ENCODE peak calls at places on chromosomes 1 and 21, in six cellular contexts. N is cardiac muscle cell; K is uterus; I is CD4-positive, alpha-beta memory T cell; E is HepG2; R is trophoblast cell. C is an unnamed sample.
A peak's percentile ranks its signal among the peaks of the same experiment; 100 is the strongest.

GRCh38 chr1:224317383-224318045 is 12.5 kb downstream of the NVL start:
- DNase-seq in N (no peak), K (no peak), I (no peak), E (no peak), R (no peak), C (no peak)

GRCh38 chr1:109392037-109392787 is 5.5 kb downstream of the SORT1 start:
- DNase-seq in N (no peak), K (no peak), I (no peak), E (no peak), R (no peak), C (no peak)

GRCh38 chr1:221637641-221638041 is 104.2 kb downstream of the DUSP10 start:
- DNase-seq in N (peak; percentile 12), K (no peak), I (no peak), E (no peak), R (no peak), C (no peak)

GRCh38 chr1:164914208-164914607 is 355.2 kb downstream of the PBX1 start:
- DNase-seq in N (peak; percentile 87), K (no peak), I (no peak), E (no peak), R (no peak), C (peak; percentile 25)

GRCh38 chr1:40769815-40770214 is 13.8 kb upstream of the KCNQ4 start:
- DNase-seq in N (no peak), K (no peak), I (no peak), E (no peak), R (no peak), C (no peak)

GRCh38 chr21:14900058-14900457 is 164.7 kb downstream of the NRIP1 start:
- DNase-seq in N (no peak), K (no peak), I (no peak), E (no peak), R (no peak), C (no peak)

GRCh38 chr1:41861509-41862410 is 57.0 kb downstream of the HIVEP3 start:
- DNase-seq in N (no peak), K (peak; percentile 26), I (no peak), E (no peak), R (peak; percentile 79), C (no peak)

GRCh38 chr1:30085814-30086770 is 637.3 kb downstream of the MATN1 start:
- DNase-seq in N (peak; percentile 60), K (peak; percentile 51), I (no peak), E (peak; percentile 8), R (no peak), C (no peak)

GRCh38 chr21:16427587-16428087 is 697.9 kb downstream of the USP25 start:
- DNase-seq in N (no peak), K (no peak), I (no peak), E (no peak), R (no peak), C (no peak)

GRCh38 chr1:184158911-184159701 is 107.6 kb downstream of the TSEN15 start:
- DNase-seq in N (no peak), K (no peak), I (no peak), E (no peak), R (peak; percentile 9), C (no peak)

GRCh38 chr1:21238141-21238800 is 52.0 kb downstream of the ECE1 start:
- DNase-seq in N (no peak), K (no peak), I (no peak), E (no peak), R (peak; percentile 99), C (no peak)

GRCh38 chr1:228270032-228270431 is 62.2 kb downstream of the OBSCN start:
- DNase-seq in N (peak; percentile 73), K (no peak), I (no peak), E (no peak), R (no peak), C (no peak)

GRCh38 chr1:47738560-47739182 is 258.5 kb downstream of the TRABD2B start:
- DNase-seq in N (peak; percentile 78), K (peak; percentile 37), I (no peak), E (peak; percentile 35), R (peak; percentile 15), C (peak; percentile 45)

GRCh38 chr1:1597275-1597930 is 2.5 kb downstream of the FNDC10 start:
- DNase-seq in N (no peak), K (no peak), I (no peak), E (no peak), R (no peak), C (no peak)

GRCh38 chr1:108521990-108522393 is 37.9 kb upstream of the EEIG2 start:
- DNase-seq in N (peak; percentile 75), K (no peak), I (no peak), E (no peak), R (no peak), C (no peak)

GRCh38 chr1:46342084-46342656 is 1.6 kb downstream of the NSUN4 start:
- DNase-seq in N (peak; percentile 42), K (no peak), I (no peak), E (no peak), R (no peak), C (no peak)

GRCh38 chr1:67493148-67493547 is 62.9 kb upstream of the SERBP1 start:
- DNase-seq in N (no peak), K (no peak), I (no peak), E (no peak), R (no peak), C (no peak)

GRCh38 chr1:94031154-94031553 is 89.8 kb downstream of the ABCA4 start:
- DNase-seq in N (no peak), K (no peak), I (no peak), E (peak; percentile 70), R (no peak), C (no peak)

GRCh38 chr1:156263288-156263655 is 15.4 kb upstream of the PAQR6 start:
- DNase-seq in N (no peak), K (no peak), I (no peak), E (no peak), R (no peak), C (no peak)
- H3K27ac ChIP-seq in N (no peak overlapping the region), K (no peak overlapping the region), I (no peak overlapping the region), E (no peak overlapping the region), R (no peak overlapping the region), C (no peak overlapping the region)

DNA sequence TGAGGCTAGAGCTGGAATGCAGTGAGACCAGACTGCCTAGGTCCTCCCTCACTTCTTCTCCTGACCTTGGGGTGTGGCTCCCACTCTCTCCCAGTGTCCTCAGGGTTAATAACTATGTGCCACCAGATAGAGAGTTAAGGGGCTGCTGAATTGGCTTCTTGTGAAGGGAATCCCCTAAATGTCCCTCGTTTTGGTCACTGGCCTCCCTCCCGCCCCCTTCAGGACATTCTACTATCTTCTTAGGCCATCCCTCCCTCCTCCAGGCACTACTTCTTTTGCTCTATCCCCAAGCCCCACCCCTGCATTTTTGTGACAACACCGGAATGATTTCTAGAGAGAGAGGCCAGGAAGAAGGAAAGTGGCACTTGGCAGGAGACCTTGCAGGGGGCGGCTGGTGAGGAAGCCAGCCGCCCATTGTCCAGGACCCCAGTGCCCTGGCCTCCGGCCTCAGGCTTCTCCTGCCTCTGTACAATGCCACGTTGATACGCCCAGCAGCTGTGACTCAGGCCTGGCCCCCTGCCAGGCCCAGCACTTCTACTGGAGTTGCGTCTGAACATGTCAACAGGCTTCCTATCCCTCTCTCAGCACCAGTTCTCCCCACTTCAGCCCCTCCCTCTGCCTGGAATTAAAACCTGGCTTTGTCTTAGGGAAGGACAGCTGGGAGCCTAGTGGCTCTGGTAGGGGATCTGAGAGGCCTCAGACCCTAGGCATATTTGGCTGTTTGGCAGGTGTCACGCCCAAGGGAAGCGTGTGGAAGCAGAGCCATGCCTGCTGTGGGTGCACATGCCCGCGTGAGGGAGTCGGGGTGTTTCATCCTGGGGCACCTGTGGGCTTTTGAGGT is 9.1 kb downstream of the LMNA start:
- DNase-seq in N (peak; percentile 98), K (peak; percentile 97), I (peak; percentile 71), E (peak; percentile 93), R (peak; percentile 84), C (peak; percentile 96)
- H3K4me1 ChIP-seq in N (peaks cover 70% of the 10 kb centered on the region), K (peaks cover 50% of the 10 kb centered on the region), I (peaks cover 76% of the 10 kb centered on the region), E (peaks cover 100% of the 10 kb centered on the region), R (peaks cover 82% of the 10 kb centered on the region), C (peaks cover 49% of the 10 kb centered on the region)

GRCh38 chr1:161179698-161180097 is 2.4 kb upstream of the B4GALT3 start:
- DNase-seq in N (no peak), K (no peak), I (no peak), E (no peak), R (peak; percentile 91), C (no peak)
- H3K4me3 ChIP-seq in N (no peak overlapping the region), K (no peak overlapping the region), I (no peak overlapping the region), E (no peak overlapping the region), R (no peak overlapping the region), C (no peak overlapping the region)

GRCh38 chr1:111131693-111132092 is 8.2 kb downstream of the DRAM2 start:
- DNase-seq in N (no peak), K (no peak), I (no peak), E (no peak), R (no peak), C (no peak)
- H3K27ac ChIP-seq in N (no peak overlapping the region), K (no peak overlapping the region), I (no peak overlapping the region), E (no peak overlapping the region), R (no peak overlapping the region), C (no peak overlapping the region)

GRCh38 chr1:178928985-178929384 is 58.1 kb upstream of the ANGPTL1 start:
- DNase-seq in N (no peak), K (no peak), I (no peak), E (no peak), R (no peak), C (no peak)
- H3K4me1 ChIP-seq in N (no peaks in the 10 kb centered on the region), K (peaks cover 11% of the 10 kb centered on the region), I (no peaks in the 10 kb centered on the region), E (peaks cover 52% of the 10 kb centered on the region), R (no peaks in the 10 kb centered on the region), C (no peaks in the 10 kb centered on the region)